ENCODE peak calls at places on chromosomes 16 and 17, in nine cellular contexts. One of them, this sample, is unnamed.

GRCh38 chr16:22163806-22164205 is 1.5 kb downstream of the SDR42E2 start:
- DNase-seq in dorsolateral prefrontal cortex: no peak
- DNase-seq in heart right ventricle: no peak
- DNase-seq in aorta: no peak
- DNase-seq in iPS DF 6.9: no peak
- DNase-seq in esophagus squamous epithelium: no peak
- DNase-seq in colonic mucosa: no peak
- DNase-seq in hepatocyte: no peak
- DNase-seq in psoas muscle: no peak
- DNase-seq in this sample: no peak

GRCh38 chr16:795580-796229 is 4.8 kb downstream of the GNG13 start:
- DNase-seq in dorsolateral prefrontal cortex: no peak
- DNase-seq in heart right ventricle: no peak
- DNase-seq in aorta: no peak
- DNase-seq in iPS DF 6.9: no peak
- DNase-seq in esophagus squamous epithelium: no peak
- DNase-seq in colonic mucosa: no peak
- DNase-seq in hepatocyte: no peak
- DNase-seq in psoas muscle: no peak
- DNase-seq in this sample: no peak

GRCh38 chr17:55820675-55821074 is 69.8 kb downstream of the PCTP start:
- DNase-seq in dorsolateral prefrontal cortex: no peak
- DNase-seq in heart right ventricle: no peak
- DNase-seq in aorta: no peak
- DNase-seq in iPS DF 6.9: no peak
- DNase-seq in esophagus squamous epithelium: no peak
- DNase-seq in colonic mucosa: no peak
- DNase-seq in hepatocyte: no peak
- DNase-seq in psoas muscle: no peak
- DNase-seq in this sample: no peak

GRCh38 chr17:37802712-37803416 is 58.0 kb upstream of the HNF1B start:
- DNase-seq in dorsolateral prefrontal cortex: no peak
- DNase-seq in heart right ventricle: no peak
- DNase-seq in aorta: peak
- DNase-seq in iPS DF 6.9: no peak
- DNase-seq in esophagus squamous epithelium: no peak
- DNase-seq in colonic mucosa: no peak
- DNase-seq in hepatocyte: no peak
- DNase-seq in psoas muscle: no peak
- DNase-seq in this sample: no peak

GRCh38 chr17:43766413-43767052 is 7.9 kb upstream of the SOST start:
- DNase-seq in dorsolateral prefrontal cortex: peak
- DNase-seq in heart right ventricle: peak
- DNase-seq in aorta: no peak
- DNase-seq in iPS DF 6.9: no peak
- DNase-seq in esophagus squamous epithelium: no peak
- DNase-seq in colonic mucosa: peak
- DNase-seq in hepatocyte: peak
- DNase-seq in psoas muscle: peak
- DNase-seq in this sample: no peak

GRCh38 chr16:77896357-77896972 is 108.1 kb downstream of the VAT1L start:
- DNase-seq in dorsolateral prefrontal cortex: no peak
- DNase-seq in heart right ventricle: no peak
- DNase-seq in aorta: no peak
- DNase-seq in iPS DF 6.9: no peak
- DNase-seq in esophagus squamous epithelium: no peak
- DNase-seq in colonic mucosa: no peak
- DNase-seq in hepatocyte: no peak
- DNase-seq in psoas muscle: no peak
- DNase-seq in this sample: no peak

GRCh38 chr17:48905987-48906515 is 2.2 kb upstream of the UBE2Z start:
- DNase-seq in dorsolateral prefrontal cortex: no peak
- DNase-seq in heart right ventricle: no peak
- DNase-seq in aorta: no peak
- DNase-seq in iPS DF 6.9: no peak
- DNase-seq in esophagus squamous epithelium: no peak
- DNase-seq in colonic mucosa: no peak
- DNase-seq in hepatocyte: no peak
- DNase-seq in psoas muscle: no peak
- DNase-seq in this sample: no peak

GRCh38 chr17:40086150-40087044 is 14.0 kb downstream of the NR1D1 start:
- DNase-seq in dorsolateral prefrontal cortex: no peak
- DNase-seq in heart right ventricle: peak
- DNase-seq in aorta: no peak
- DNase-seq in iPS DF 6.9: no peak
- DNase-seq in esophagus squamous epithelium: no peak
- DNase-seq in colonic mucosa: no peak
- DNase-seq in hepatocyte: peak
- DNase-seq in psoas muscle: peak
- DNase-seq in this sample: no peak

GRCh38 chr16:89325861-89326471 is 108.5 kb downstream of the ZNF778 start:
- DNase-seq in dorsolateral prefrontal cortex: peak
- DNase-seq in heart right ventricle: no peak
- DNase-seq in aorta: peak
- DNase-seq in iPS DF 6.9: no peak
- DNase-seq in esophagus squamous epithelium: no peak
- DNase-seq in colonic mucosa: peak
- DNase-seq in hepatocyte: peak
- DNase-seq in psoas muscle: no peak
- DNase-seq in this sample: no peak

GRCh38 chr17:6721744-6722143 is 8.6 kb upstream of the SLC13A5 start:
- DNase-seq in dorsolateral prefrontal cortex: no peak
- DNase-seq in heart right ventricle: no peak
- DNase-seq in aorta: no peak
- DNase-seq in iPS DF 6.9: no peak
- DNase-seq in esophagus squamous epithelium: no peak
- DNase-seq in colonic mucosa: no peak
- DNase-seq in hepatocyte: no peak
- DNase-seq in psoas muscle: no peak
- DNase-seq in this sample: no peak

GRCh38 chr17:55407641-55408566 is 13.7 kb downstream of the MMD start:
- DNase-seq in dorsolateral prefrontal cortex: no peak
- DNase-seq in heart right ventricle: no peak
- DNase-seq in aorta: no peak
- DNase-seq in iPS DF 6.9: no peak
- DNase-seq in esophagus squamous epithelium: no peak
- DNase-seq in colonic mucosa: no peak
- DNase-seq in hepatocyte: no peak
- DNase-seq in psoas muscle: no peak
- DNase-seq in this sample: no peak

DNA sequence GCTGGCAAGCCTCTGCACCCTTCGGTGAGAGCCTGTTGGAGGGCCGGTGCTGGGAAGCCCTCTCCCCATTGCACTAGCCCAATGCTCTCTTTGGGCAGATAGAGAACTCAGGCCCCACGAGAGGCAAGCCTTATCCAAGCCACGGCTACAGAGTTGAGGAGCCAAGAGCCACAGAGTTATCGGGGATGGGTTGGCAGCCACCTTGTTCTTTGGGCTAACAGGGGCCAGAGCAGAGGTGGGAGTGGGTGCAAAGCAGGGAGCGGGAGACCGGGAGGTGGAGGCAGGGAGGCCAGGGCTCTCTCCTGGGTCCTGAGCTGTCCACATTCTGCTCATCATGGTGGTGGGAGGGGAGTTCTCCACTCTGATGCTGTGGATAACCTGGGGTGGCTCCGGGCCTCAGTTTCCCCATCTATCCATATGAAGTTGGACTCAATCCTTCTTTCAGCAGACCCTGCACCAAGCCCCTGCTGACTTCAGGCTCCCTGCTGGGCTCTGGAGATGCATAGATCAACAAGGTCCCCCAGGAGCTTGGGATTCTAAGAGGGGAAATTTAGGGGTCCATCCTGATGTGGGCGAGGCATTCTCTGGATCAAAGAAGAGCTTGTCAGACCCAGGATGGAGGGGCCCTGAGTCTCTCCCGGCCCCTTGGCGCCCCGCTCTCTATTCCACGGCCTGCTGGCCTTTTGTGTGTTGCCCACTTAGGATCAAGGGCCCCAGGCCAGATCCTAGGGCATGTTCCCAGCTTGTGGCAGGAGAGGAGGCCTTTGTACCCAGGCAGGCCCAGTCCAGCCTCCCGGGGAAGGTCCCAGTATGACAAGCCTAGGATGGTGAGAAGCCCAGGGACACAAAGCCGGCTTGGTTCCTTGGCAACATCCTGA is 557 bp upstream of the CX3CL1 start:
- DNase-seq in dorsolateral prefrontal cortex: no peak
- DNase-seq in heart right ventricle: no peak
- DNase-seq in aorta: peak
- DNase-seq in iPS DF 6.9: no peak
- DNase-seq in esophagus squamous epithelium: no peak
- DNase-seq in colonic mucosa: peak
- DNase-seq in hepatocyte: no peak
- DNase-seq in psoas muscle: no peak
- DNase-seq in this sample: no peak
- H3K27ac ChIP-seq in dorsolateral prefrontal cortex: peak
- H3K27ac ChIP-seq in heart right ventricle: peak
- H3K27ac ChIP-seq in aorta: peak
- H3K27ac ChIP-seq in iPS DF 6.9: no peak
- H3K27ac ChIP-seq in esophagus squamous epithelium: peak
- H3K27ac ChIP-seq in colonic mucosa: no peak
- H3K27ac ChIP-seq in hepatocyte: peak
- H3K27ac ChIP-seq in psoas muscle: peak
- H3K27ac ChIP-seq in this sample: peak

GRCh38 chr17:4583796-4584124 is 569 bp upstream of the SMTNL2 start:
- DNase-seq in dorsolateral prefrontal cortex: no peak
- DNase-seq in heart right ventricle: no peak
- DNase-seq in aorta: no peak
- DNase-seq in iPS DF 6.9: no peak
- DNase-seq in esophagus squamous epithelium: no peak
- DNase-seq in colonic mucosa: no peak
- DNase-seq in hepatocyte: peak
- DNase-seq in psoas muscle: no peak
- DNase-seq in this sample: no peak
- H3K4me3 ChIP-seq in dorsolateral prefrontal cortex: peak
- H3K4me3 ChIP-seq in heart right ventricle: peak
- H3K4me3 ChIP-seq in aorta: no peak
- H3K4me3 ChIP-seq in iPS DF 6.9: peak
- H3K4me3 ChIP-seq in esophagus squamous epithelium: peak
- H3K4me3 ChIP-seq in colonic mucosa: peak
- H3K4me3 ChIP-seq in hepatocyte: peak
- H3K4me3 ChIP-seq in psoas muscle: peak
- H3K4me3 ChIP-seq in this sample: peak

DNA sequence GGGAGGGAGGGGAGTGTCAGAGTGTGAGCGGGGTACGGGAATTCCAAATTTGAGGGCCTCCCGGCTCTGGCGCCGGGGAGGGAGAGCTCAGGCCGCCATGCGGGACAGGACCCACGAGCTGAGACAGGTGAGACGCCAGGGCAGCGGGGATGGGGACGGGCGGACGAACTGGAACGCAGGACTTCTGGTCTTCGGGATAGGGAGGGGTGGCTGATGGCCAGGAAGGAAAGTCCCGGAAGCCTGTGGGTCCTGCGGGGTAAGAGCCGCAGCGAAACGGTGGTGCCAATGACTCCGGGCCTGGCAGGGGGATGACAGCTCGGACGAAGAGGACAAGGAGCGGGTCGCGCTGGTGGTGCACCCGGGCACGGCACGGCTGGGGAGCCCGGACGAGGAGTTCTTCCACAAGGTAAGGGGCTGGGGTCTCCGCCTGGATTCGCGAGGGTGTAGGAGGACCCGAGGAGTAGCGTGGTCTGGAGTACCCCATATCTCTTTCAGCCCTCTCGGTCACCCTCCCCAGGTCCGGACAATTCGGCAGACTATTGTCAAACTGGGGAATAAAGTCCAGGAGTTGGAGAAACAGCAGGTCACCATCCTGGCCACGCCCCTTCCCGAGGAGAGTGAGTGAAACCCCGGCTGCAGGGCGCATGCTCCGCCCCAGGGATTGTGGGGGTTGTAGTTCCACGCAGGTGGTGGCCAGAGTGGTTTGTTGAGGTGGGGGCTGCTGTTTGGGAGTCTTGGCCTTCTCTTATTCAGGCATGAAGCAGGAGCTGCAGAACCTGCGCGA is 543 bp downstream of the STX4 start:
- DNase-seq in dorsolateral prefrontal cortex: peak
- DNase-seq in heart right ventricle: peak
- DNase-seq in aorta: peak
- DNase-seq in iPS DF 6.9: no peak
- DNase-seq in esophagus squamous epithelium: peak
- DNase-seq in colonic mucosa: peak
- DNase-seq in hepatocyte: peak
- DNase-seq in psoas muscle: peak
- DNase-seq in this sample: no peak
- H3K27ac ChIP-seq in dorsolateral prefrontal cortex: peak
- H3K27ac ChIP-seq in heart right ventricle: peak
- H3K27ac ChIP-seq in aorta: no peak
- H3K27ac ChIP-seq in iPS DF 6.9: no peak
- H3K27ac ChIP-seq in esophagus squamous epithelium: peak
- H3K27ac ChIP-seq in colonic mucosa: peak
- H3K27ac ChIP-seq in hepatocyte: peak
- H3K27ac ChIP-seq in psoas muscle: peak
- H3K27ac ChIP-seq in this sample: peak

GRCh38 chr16:62035115-62036092 is 834 bp downstream of the CDH8 start:
- DNase-seq in dorsolateral prefrontal cortex: no peak
- DNase-seq in heart right ventricle: no peak
- DNase-seq in aorta: no peak
- DNase-seq in iPS DF 6.9: no peak
- DNase-seq in esophagus squamous epithelium: no peak
- DNase-seq in colonic mucosa: no peak
- DNase-seq in hepatocyte: peak
- DNase-seq in psoas muscle: no peak
- DNase-seq in this sample: no peak
- H3K4me3 ChIP-seq in dorsolateral prefrontal cortex: peak
- H3K4me3 ChIP-seq in heart right ventricle: peak
- H3K4me3 ChIP-seq in aorta: peak
- H3K4me3 ChIP-seq in iPS DF 6.9: peak
- H3K4me3 ChIP-seq in esophagus squamous epithelium: peak
- H3K4me3 ChIP-seq in colonic mucosa: no peak
- H3K4me3 ChIP-seq in hepatocyte: peak
- H3K4me3 ChIP-seq in psoas muscle: peak
- H3K4me3 ChIP-seq in this sample: peak

GRCh38 chr17:62892870-62893338 is 73.1 kb upstream of the TANC2 start:
- DNase-seq in dorsolateral prefrontal cortex: no peak
- DNase-seq in heart right ventricle: no peak
- DNase-seq in aorta: peak
- DNase-seq in iPS DF 6.9: no peak
- DNase-seq in esophagus squamous epithelium: no peak
- DNase-seq in colonic mucosa: peak
- DNase-seq in hepatocyte: peak
- DNase-seq in psoas muscle: no peak
- DNase-seq in this sample: peak
- H3K27ac ChIP-seq in dorsolateral prefrontal cortex: peak
- H3K27ac ChIP-seq in heart right ventricle: peak
- H3K27ac ChIP-seq in aorta: no peak
- H3K27ac ChIP-seq in iPS DF 6.9: no peak
- H3K27ac ChIP-seq in esophagus squamous epithelium: peak
- H3K27ac ChIP-seq in colonic mucosa: no peak
- H3K27ac ChIP-seq in hepatocyte: peak
- H3K27ac ChIP-seq in psoas muscle: no peak
- H3K27ac ChIP-seq in this sample: no peak